ENCODE peak calls at places on chromosomes 6 and 20, in five cellular contexts. Y, U, E, B and I are unnamed samples. For H3K4me1, the result is how much of the 10 kb centered on the place peaks cover.

GRCh38 chr6:13709698-13710551 is 1.7 kb downstream of the RANBP9 start:
- DNase-seq in B (no peak), U (no peak), E (peak), Y (no peak), I (no peak)

GRCh38 chr20:63694596-63695418 is 1.6 kb upstream of the TNFRSF6B start:
- DNase-seq in Y (no peak), U (no peak), B (no peak), E (no peak), I (peak)

GRCh38 chr6:83615025-83615999 is 93.6 kb downstream of the SNAP91 start:
- DNase-seq in B (no peak), Y (no peak), E (peak), U (no peak), I (no peak)

GRCh38 chr20:48782901-48783308 is 44.9 kb downstream of the PREX1 start:
- DNase-seq in B (no peak), Y (no peak), E (no peak), U (no peak), I (peak)

GRCh38 chr6:56794421-56794820 is 151.7 kb upstream of the DST start:
- DNase-seq in B (no peak), E (no peak), Y (no peak), U (no peak), I (no peak)

GRCh38 chr20:57092900-57093238 is 173.6 kb downstream of the BMP7 start:
- DNase-seq in E (no peak), Y (no peak), U (no peak), B (no peak), I (no peak)

GRCh38 chr20:58568441-58568931 is 53.3 kb upstream of the APCDD1L start:
- DNase-seq in Y (no peak), B (no peak), U (no peak), E (no peak), I (no peak)

GRCh38 chr6:144216668-144217218 is 66.4 kb downstream of the STX11 start:
- DNase-seq in U (peak), B (no peak), Y (no peak), E (no peak), I (no peak)

GRCh38 chr20:32483351-32484220 is 101.5 kb downstream of the NOL4L start:
- DNase-seq in E (peak), B (peak), Y (peak), U (peak), I (peak)

GRCh38 chr6:137734875-137735182 is 132.2 kb upstream of the TNFAIP3 start:
- DNase-seq in E (no peak), Y (no peak), B (no peak), U (no peak), I (no peak)

GRCh38 chr20:34703573-34704176 is 469 bp upstream of the TP53INP2 start:
- DNase-seq in E (peak), Y (peak), U (peak), B (peak), I (peak)

GRCh38 chr20:50191065-50191565 is 485 bp downstream of the CEBPB start:
- DNase-seq in E (no peak), U (peak), Y (peak), B (peak), I (peak)

GRCh38 chr6:100490065-100490464 is 25.3 kb upstream of the SIM1 start:
- DNase-seq in E (no peak), B (no peak), Y (no peak), U (no peak), I (no peak)

GRCh38 chr6:14959324-14959885 is 286.5 kb upstream of the JARID2 start:
- DNase-seq in E (no peak), U (no peak), B (no peak), Y (no peak), I (no peak)

GRCh38 chr6:13272131-13273046 is 55.9 kb downstream of the TBC1D7 start:
- DNase-seq in E (no peak), Y (no peak), U (peak), B (peak), I (peak)

GRCh38 chr6:149962461-149963211 is 1.1 kb upstream of the ULBP1 start:
- DNase-seq in Y (no peak), U (no peak), B (no peak), E (no peak), I (no peak)

GRCh38 chr6:56638760-56639159 is 3.9 kb downstream of the DST start:
- DNase-seq in E (no peak), U (no peak), Y (no peak), B (no peak), I (no peak)

GRCh38 chr6:128919412-128919811 is 36.5 kb downstream of the LAMA2 start:
- DNase-seq in Y (no peak), B (no peak), U (no peak), E (no peak), I (no peak)

GRCh38 chr6:55748880-55749279 is 126.5 kb downstream of the BMP5 start:
- DNase-seq in E (no peak), B (no peak), Y (no peak), U (no peak), I (no peak)

GRCh38 chr20:60984666-60985065 is 267.4 kb upstream of the CDH4 start:
- DNase-seq in E (no peak), Y (no peak), U (no peak), B (no peak), I (no peak)

GRCh38 chr6:169106176-169106575 is 147.5 kb downstream of the THBS2 start:
- DNase-seq in U (no peak), B (no peak), E (no peak), Y (no peak), I (no peak)

GRCh38 chr6:112881027-112881426 is 533.9 kb downstream of the RFPL4B start:
- DNase-seq in E (peak), B (no peak), Y (no peak), U (no peak), I (no peak)

GRCh38 chr6:1453024-1453423 is 63.6 kb downstream of the FOXF2 start:
- DNase-seq in U (no peak), B (no peak), E (no peak), Y (no peak), I (no peak)

GRCh38 chr6:129552413-129552812 is 157.6 kb downstream of the ARHGAP18 start:
- DNase-seq in B (no peak), Y (no peak), U (no peak), E (no peak), I (no peak)

GRCh38 chr6:112991912-112992311 is 644.8 kb downstream of the RFPL4B start:
- DNase-seq in Y (no peak), B (no peak), U (no peak), E (no peak), I (no peak)

GRCh38 chr6:67630146-67630545 is 1004.9 kb upstream of the ADGRB3 start:
- DNase-seq in U (no peak), E (no peak), B (no peak), Y (no peak), I (no peak)

GRCh38 chr6:2229039-2229438 is 16.4 kb downstream of the GMDS start:
- DNase-seq in U (no peak), B (no peak), Y (no peak), E (no peak), I (no peak)

GRCh38 chr6:14108571-14109410 is 8.8 kb upstream of the CD83 start:
- DNase-seq in Y (no peak), U (peak), B (no peak), E (no peak), I (peak)

GRCh38 chr6:48826884-48827701 is 636.0 kb downstream of the MMUT start:
- DNase-seq in Y (no peak), U (no peak), E (no peak), B (no peak), I (peak)

GRCh38 chr6:170403451-170403850 is 96.9 kb downstream of the FAM120B start:
- DNase-seq in E (peak), U (no peak), B (no peak), Y (no peak), I (no peak)

GRCh38 chr6:31794866-31795615 is 511 bp downstream of the VARS1 start:
- DNase-seq in E (no peak), U (peak), Y (no peak), B (no peak), I (no peak)

GRCh38 chr20:1802385-1803215 is 92.6 kb upstream of the SIRPA start:
- DNase-seq in Y (peak), B (peak), U (peak), E (peak), I (peak)

GRCh38 chr20:50855498-50856474 is 60.9 kb downstream of the BCAS4 start:
- DNase-seq in U (no peak), Y (peak), B (peak), E (no peak), I (peak)

GRCh38 chr6:154232013-154232920 is 124.3 kb downstream of the IPCEF1 start:
- DNase-seq in U (no peak), E (no peak), B (no peak), Y (no peak), I (no peak)

GRCh38 chr6:146472918-146473317 is 70.7 kb upstream of the RAB32 start:
- DNase-seq in B (no peak), Y (no peak), U (no peak), E (no peak), I (no peak)

GRCh38 chr20:59606566-59606965 is 2.2 kb downstream of the PHACTR3 start:
- DNase-seq in U (no peak), E (no peak), Y (no peak), B (no peak), I (no peak)

GRCh38 chr6:21264288-21264818 is 329.2 kb upstream of the SOX4 start:
- DNase-seq in B (no peak), E (no peak), Y (no peak), U (no peak), I (no peak)

GRCh38 chr20:15742076-15742475 is 831.2 kb downstream of the KIF16B start:
- DNase-seq in E (no peak), U (no peak), B (no peak), Y (no peak), I (no peak)

GRCh38 chr6:119390276-119390793 is 40.8 kb upstream of the MAN1A1 start:
- DNase-seq in E (no peak), B (no peak), Y (no peak), U (no peak), I (no peak)

GRCh38 chr6:131000544-131000943 is 62.5 kb downstream of the EPB41L2 start:
- DNase-seq in E (peak), B (peak), Y (no peak), U (no peak), I (no peak)

GRCh38 chr6:130995783-130996447 is 67.1 kb downstream of the EPB41L2 start:
- DNase-seq in Y (no peak), U (no peak), B (no peak), E (no peak), I (no peak)

GRCh38 chr6:130994319-130995097 is 68.5 kb downstream of the EPB41L2 start:
- DNase-seq in E (no peak), Y (no peak), B (no peak), U (no peak), I (no peak)

GRCh38 chr6:130996635-130997034 is 66.4 kb downstream of the EPB41L2 start:
- DNase-seq in U (no peak), B (no peak), Y (no peak), E (no peak), I (no peak)

GRCh38 chr6:130997061-130997753 is 65.8 kb downstream of the EPB41L2 start:
- DNase-seq in Y (no peak), B (no peak), U (no peak), E (peak), I (no peak)
- H3K4me1 ChIP-seq in Y (under half), B (half or more), U (under half), E (under half), I (under half)

DNA sequence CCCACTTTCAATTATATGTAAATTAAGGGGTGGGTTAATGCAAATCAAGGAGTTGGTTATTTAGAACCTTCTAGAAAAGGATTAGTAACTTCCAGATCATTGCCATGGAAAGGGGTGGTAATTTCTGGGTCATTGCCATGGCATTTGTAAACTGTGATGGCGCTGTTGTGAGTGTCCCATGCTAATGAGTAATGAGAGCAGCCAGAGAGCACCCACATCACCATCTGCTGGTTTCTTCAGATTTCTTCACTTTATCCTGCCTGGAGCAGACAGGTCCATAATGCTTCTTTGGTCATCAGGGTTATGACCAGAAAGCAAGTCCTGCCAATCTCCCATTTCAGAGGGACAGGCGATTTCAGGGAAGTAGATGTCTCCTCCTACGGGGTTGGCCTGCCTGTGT is 311.3 kb upstream of the CNR1 start:
- DNase-seq in B (no peak), Y (no peak), E (no peak), U (no peak), I (no peak)
- H3K27ac ChIP-seq in B (no peak), Y (no peak), E (no peak), U (no peak), I (no peak)

GRCh38 chr6:109623288-109623687 is 67.7 kb downstream of the AK9 start:
- DNase-seq in E (no peak), B (no peak), U (no peak), Y (no peak), I (no peak)
- H3K4me1 ChIP-seq in E (under half), B (under half), U (under half), Y (under half), I (under half)

GRCh38 chr6:34022250-34022872 is 123.5 kb downstream of the GRM4 start:
- DNase-seq in E (no peak), U (no peak), Y (no peak), B (no peak), I (no peak)
- H3K27ac ChIP-seq in E (no peak), U (no peak), Y (no peak), B (no peak), I (no peak)

GRCh38 chr20:62356143-62356947 is 10.8 kb downstream of the LAMA5 start:
- DNase-seq in E (no peak), B (no peak), Y (no peak), U (no peak), I (no peak)
- H3K4me1 ChIP-seq in E (under half), B (half or more), Y (under half), U (half or more), I (half or more)

GRCh38 chr6:29942275-29943052 is at the start of gene HLA-A:
- DNase-seq in Y (peak), B (peak), E (peak), U (peak), I (peak)

GRCh38 chr6:29941916-29942274 is 437 bp upstream of the HLA-A start:
- DNase-seq in B (no peak), U (no peak), Y (no peak), E (no peak), I (no peak)

GRCh38 chr6:29945421-29945820 is 3.1 kb downstream of the HLA-A start:
- DNase-seq in U (no peak), B (no peak), E (no peak), Y (no peak), I (no peak)

GRCh38 chr6:29941476-29941875 is 856 bp upstream of the HLA-A start:
- DNase-seq in B (no peak), Y (no peak), U (no peak), E (no peak), I (no peak)

GRCh38 chr6:29943053-29943966 is 978 bp downstream of the HLA-A start:
- DNase-seq in E (no peak), B (peak), U (no peak), Y (no peak), I (peak)
- H3K27ac ChIP-seq in E (no peak), B (peak), U (peak), Y (no peak), I (peak)

GRCh38 chr6:41483943-41484342 is 62.2 kb upstream of the FOXP4 start:
- DNase-seq in U (no peak), E (no peak), B (no peak), Y (no peak), I (no peak)
- H3K4me1 ChIP-seq in U (under half), E (under half), B (under half), Y (under half), I (under half)

GRCh38 chr6:96235927-96236326 is 220.2 kb downstream of the FUT9 start:
- DNase-seq in Y (no peak), U (no peak), E (no peak), B (no peak), I (no peak)
- H3K27ac ChIP-seq in Y (no peak), U (no peak), E (no peak), B (no peak), I (no peak)

GRCh38 chr6:125358898-125359297 is 57.1 kb upstream of the HDDC2 start:
- DNase-seq in B (no peak), Y (no peak), U (no peak), E (no peak), I (no peak)

GRCh38 chr6:125357515-125358256 is 55.9 kb upstream of the HDDC2 start:
- DNase-seq in U (no peak), Y (no peak), E (no peak), B (no peak), I (no peak)

GRCh38 chr6:125354649-125355048 is 52.9 kb upstream of the HDDC2 start:
- DNase-seq in U (no peak), Y (no peak), B (no peak), E (no peak), I (no peak)

GRCh38 chr6:125361868-125362267 is 60.1 kb upstream of the HDDC2 start:
- DNase-seq in Y (no peak), U (no peak), B (peak), E (no peak), I (no peak)

DNA sequence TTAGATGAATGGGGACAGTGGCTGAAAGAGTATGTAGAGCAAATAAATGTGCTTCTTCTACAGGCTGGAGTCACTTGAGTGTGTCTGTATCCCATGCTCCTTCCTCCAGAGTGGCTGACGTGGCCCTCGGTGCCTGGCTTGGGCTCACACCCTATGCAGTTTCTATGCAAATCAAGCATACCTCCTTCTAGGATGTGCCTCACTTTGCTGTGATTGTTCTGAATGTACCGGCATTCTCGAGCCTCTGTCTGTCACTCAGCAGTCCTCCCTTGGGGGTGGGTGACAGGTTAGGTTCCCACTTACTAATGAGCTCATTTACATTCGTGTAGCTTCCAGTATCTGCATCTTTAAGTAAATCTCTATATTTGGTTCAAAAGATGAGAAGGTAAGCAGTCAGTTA is 55.1 kb upstream of the HDDC2 start:
- DNase-seq in U (no peak), B (no peak), E (no peak), Y (no peak), I (no peak)
- H3K4me1 ChIP-seq in U (under half), B (under half), E (under half), Y (under half), I (under half)

GRCh38 chr6:9831783-9832182 is 583.1 kb downstream of the TFAP2A start:
- DNase-seq in B (no peak), U (no peak), E (no peak), Y (no peak), I (no peak)

GRCh38 chr6:9825526-9825925 is 589.3 kb downstream of the TFAP2A start:
- DNase-seq in U (no peak), B (no peak), Y (no peak), E (no peak), I (no peak)

GRCh38 chr6:9834233-9834632 is 580.6 kb downstream of the TFAP2A start:
- DNase-seq in E (no peak), U (no peak), B (no peak), Y (no peak), I (no peak)

GRCh38 chr6:9830808-9831207 is 584.1 kb downstream of the TFAP2A start:
- DNase-seq in E (no peak), U (no peak), Y (no peak), B (no peak), I (no peak)
- H3K27ac ChIP-seq in E (no peak), U (no peak), Y (no peak), B (no peak), I (no peak)